ENCODE peak calls at places on chromosomes 7 and 10, in ten cellular contexts. One of them, this sample, is unnamed.

GRCh38 chr10:107771066-107771465 is 606.6 kb upstream of the SORCS1 start:
- DNase-seq in heart right ventricle: no peak
- DNase-seq in neuronal stem cell: no peak
- DNase-seq in RWPE1: no peak
- DNase-seq in H9: no peak
- DNase-seq in mesenchymal stem cell: no peak
- DNase-seq in caudate nucleus: no peak
- DNase-seq in GM23338: no peak
- DNase-seq in CD8-positive, alpha-beta memory T cell: no peak
- DNase-seq in heart left ventricle: no peak
- DNase-seq in this sample: no peak

GRCh38 chr10:102132193-102132562 is 662 bp upstream of the PPRC1 start:
- DNase-seq in mesenchymal stem cell: no peak
- DNase-seq in RWPE1: no peak
- DNase-seq in neuronal stem cell: no peak
- DNase-seq in heart right ventricle: no peak
- DNase-seq in caudate nucleus: no peak
- DNase-seq in H9: no peak
- DNase-seq in GM23338: peak; percentile 11
- DNase-seq in heart left ventricle: no peak
- DNase-seq in CD8-positive, alpha-beta memory T cell: no peak
- DNase-seq in this sample: no peak

GRCh38 chr10:125149278-125150047 is 10.9 kb downstream of the CTBP2 start:
- DNase-seq in RWPE1: peak; percentile 76
- DNase-seq in mesenchymal stem cell: peak; percentile 81
- DNase-seq in CD8-positive, alpha-beta memory T cell: no peak
- DNase-seq in heart right ventricle: peak; percentile 54
- DNase-seq in neuronal stem cell: no peak
- DNase-seq in GM23338: peak; percentile 67
- DNase-seq in heart left ventricle: peak; percentile 78
- DNase-seq in caudate nucleus: no peak
- DNase-seq in H9: peak; percentile 50
- DNase-seq in this sample: peak; percentile 77

GRCh38 chr7:38107486-38107893 is 70.6 kb upstream of the STARD3NL start:
- DNase-seq in caudate nucleus: peak; percentile 1
- DNase-seq in heart right ventricle: no peak
- DNase-seq in RWPE1: peak; percentile 70
- DNase-seq in CD8-positive, alpha-beta memory T cell: peak; percentile 50
- DNase-seq in H9: peak; percentile 69
- DNase-seq in heart left ventricle: no peak
- DNase-seq in GM23338: peak; percentile 88
- DNase-seq in neuronal stem cell: peak; percentile 64
- DNase-seq in mesenchymal stem cell: peak; percentile 52
- DNase-seq in this sample: peak; percentile 59

GRCh38 chr7:98266840-98267239 is 14.6 kb upstream of the BRI3 start:
- DNase-seq in RWPE1: no peak
- DNase-seq in H9: no peak
- DNase-seq in neuronal stem cell: no peak
- DNase-seq in GM23338: no peak
- DNase-seq in mesenchymal stem cell: peak; percentile 39
- DNase-seq in caudate nucleus: no peak
- DNase-seq in heart left ventricle: no peak
- DNase-seq in heart right ventricle: no peak
- DNase-seq in CD8-positive, alpha-beta memory T cell: no peak
- DNase-seq in this sample: no peak

GRCh38 chr7:158829021-158829341 is 328 bp downstream of the ESYT2 start:
- DNase-seq in H9: peak; percentile 43
- DNase-seq in GM23338: peak; percentile 78
- DNase-seq in RWPE1: peak; percentile 55
- DNase-seq in mesenchymal stem cell: peak; percentile 75
- DNase-seq in heart left ventricle: peak; percentile 85
- DNase-seq in heart right ventricle: no peak
- DNase-seq in caudate nucleus: peak; percentile 40
- DNase-seq in CD8-positive, alpha-beta memory T cell: peak; percentile 50
- DNase-seq in neuronal stem cell: peak; percentile 51
- DNase-seq in this sample: peak; percentile 70

GRCh38 chr7:44279286-44279685 is 46.1 kb downstream of the CAMK2B start:
- DNase-seq in GM23338: no peak
- DNase-seq in neuronal stem cell: no peak
- DNase-seq in CD8-positive, alpha-beta memory T cell: no peak
- DNase-seq in heart right ventricle: no peak
- DNase-seq in H9: no peak
- DNase-seq in mesenchymal stem cell: no peak
- DNase-seq in RWPE1: no peak
- DNase-seq in heart left ventricle: no peak
- DNase-seq in caudate nucleus: no peak
- DNase-seq in this sample: no peak

GRCh38 chr7:158847451-158847866 is 8.9 kb upstream of the DYNC2I1 start:
- DNase-seq in caudate nucleus: no peak
- DNase-seq in GM23338: no peak
- DNase-seq in RWPE1: no peak
- DNase-seq in H9: no peak
- DNase-seq in neuronal stem cell: no peak
- DNase-seq in heart left ventricle: no peak
- DNase-seq in mesenchymal stem cell: peak; percentile 24
- DNase-seq in CD8-positive, alpha-beta memory T cell: no peak
- DNase-seq in heart right ventricle: no peak
- DNase-seq in this sample: no peak

DNA sequence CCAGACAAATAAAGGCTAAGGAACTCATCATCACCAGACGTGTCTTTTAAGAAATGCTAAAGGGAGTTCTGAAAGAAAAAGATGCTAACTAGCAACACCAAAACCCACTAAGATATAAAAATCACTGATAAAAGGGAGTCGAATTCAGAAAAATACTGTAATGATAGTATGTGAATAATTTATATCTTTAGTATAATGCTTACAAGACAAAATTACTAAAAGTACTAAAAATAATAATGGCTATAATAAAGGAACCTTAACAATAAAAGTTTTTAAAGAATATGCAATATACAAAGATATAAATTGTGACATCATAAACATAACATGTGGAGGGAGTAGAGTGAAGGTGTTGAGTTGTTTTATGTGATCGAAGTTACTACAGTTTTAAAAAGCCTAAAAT is 28.3 kb downstream of the HPSE2 start:
- DNase-seq in heart left ventricle: no peak
- DNase-seq in caudate nucleus: no peak
- DNase-seq in RWPE1: no peak
- DNase-seq in H9: no peak
- DNase-seq in GM23338: no peak
- DNase-seq in mesenchymal stem cell: no peak
- DNase-seq in neuronal stem cell: no peak
- DNase-seq in CD8-positive, alpha-beta memory T cell: no peak
- DNase-seq in heart right ventricle: no peak
- DNase-seq in this sample: no peak
- H3K27ac ChIP-seq in heart left ventricle: no peak overlapping the region
- H3K27ac ChIP-seq in caudate nucleus: no peak overlapping the region
- H3K27ac ChIP-seq in RWPE1: no peak overlapping the region
- H3K27ac ChIP-seq in H9: no peak overlapping the region
- H3K27ac ChIP-seq in GM23338: no peak overlapping the region
- H3K27ac ChIP-seq in mesenchymal stem cell: no peak overlapping the region
- H3K27ac ChIP-seq in neuronal stem cell: no peak overlapping the region
- H3K27ac ChIP-seq in CD8-positive, alpha-beta memory T cell: no peak overlapping the region
- H3K27ac ChIP-seq in heart right ventricle: no peak overlapping the region
- H3K27ac ChIP-seq in this sample: no peak overlapping the region

GRCh38 chr10:24466616-24466949 is 257.1 kb downstream of the ARHGAP21 start:
- DNase-seq in H9: no peak
- DNase-seq in mesenchymal stem cell: no peak
- DNase-seq in CD8-positive, alpha-beta memory T cell: no peak
- DNase-seq in caudate nucleus: no peak
- DNase-seq in RWPE1: peak; percentile 34
- DNase-seq in GM23338: no peak
- DNase-seq in heart right ventricle: no peak
- DNase-seq in heart left ventricle: no peak
- DNase-seq in neuronal stem cell: no peak
- DNase-seq in this sample: no peak

GRCh38 chr10:24468281-24468751 is 255.4 kb downstream of the ARHGAP21 start:
- DNase-seq in neuronal stem cell: no peak
- DNase-seq in caudate nucleus: no peak
- DNase-seq in GM23338: no peak
- DNase-seq in heart right ventricle: peak; percentile 22
- DNase-seq in heart left ventricle: no peak
- DNase-seq in H9: no peak
- DNase-seq in CD8-positive, alpha-beta memory T cell: no peak
- DNase-seq in RWPE1: no peak
- DNase-seq in mesenchymal stem cell: no peak
- DNase-seq in this sample: no peak

GRCh38 chr10:24467605-24468004 is 256.1 kb downstream of the ARHGAP21 start:
- DNase-seq in mesenchymal stem cell: peak; percentile 24
- DNase-seq in RWPE1: no peak
- DNase-seq in heart right ventricle: no peak
- DNase-seq in H9: no peak
- DNase-seq in caudate nucleus: no peak
- DNase-seq in neuronal stem cell: no peak
- DNase-seq in heart left ventricle: no peak
- DNase-seq in GM23338: no peak
- DNase-seq in CD8-positive, alpha-beta memory T cell: no peak
- DNase-seq in this sample: no peak

GRCh38 chr10:24467094-24467493 is 256.6 kb downstream of the ARHGAP21 start:
- DNase-seq in heart right ventricle: no peak
- DNase-seq in RWPE1: no peak
- DNase-seq in caudate nucleus: no peak
- DNase-seq in mesenchymal stem cell: no peak
- DNase-seq in neuronal stem cell: no peak
- DNase-seq in GM23338: no peak
- DNase-seq in H9: no peak
- DNase-seq in CD8-positive, alpha-beta memory T cell: no peak
- DNase-seq in heart left ventricle: no peak
- DNase-seq in this sample: no peak

GRCh38 chr10:24469993-24470392 is 253.7 kb downstream of the ARHGAP21 start:
- DNase-seq in GM23338: no peak
- DNase-seq in mesenchymal stem cell: no peak
- DNase-seq in caudate nucleus: no peak
- DNase-seq in neuronal stem cell: no peak
- DNase-seq in CD8-positive, alpha-beta memory T cell: no peak
- DNase-seq in heart right ventricle: no peak
- DNase-seq in RWPE1: no peak
- DNase-seq in heart left ventricle: no peak
- DNase-seq in H9: no peak
- DNase-seq in this sample: no peak
- H3K27ac ChIP-seq in GM23338: no peak overlapping the region
- H3K27ac ChIP-seq in mesenchymal stem cell: peak overlapping the region; percentile 20
- H3K27ac ChIP-seq in caudate nucleus: no peak overlapping the region
- H3K27ac ChIP-seq in neuronal stem cell: no peak overlapping the region
- H3K27ac ChIP-seq in CD8-positive, alpha-beta memory T cell: no peak overlapping the region
- H3K27ac ChIP-seq in heart right ventricle: no peak overlapping the region
- H3K27ac ChIP-seq in RWPE1: no peak overlapping the region
- H3K27ac ChIP-seq in heart left ventricle: no peak overlapping the region
- H3K27ac ChIP-seq in H9: no peak overlapping the region
- H3K27ac ChIP-seq in this sample: no peak overlapping the region

DNA sequence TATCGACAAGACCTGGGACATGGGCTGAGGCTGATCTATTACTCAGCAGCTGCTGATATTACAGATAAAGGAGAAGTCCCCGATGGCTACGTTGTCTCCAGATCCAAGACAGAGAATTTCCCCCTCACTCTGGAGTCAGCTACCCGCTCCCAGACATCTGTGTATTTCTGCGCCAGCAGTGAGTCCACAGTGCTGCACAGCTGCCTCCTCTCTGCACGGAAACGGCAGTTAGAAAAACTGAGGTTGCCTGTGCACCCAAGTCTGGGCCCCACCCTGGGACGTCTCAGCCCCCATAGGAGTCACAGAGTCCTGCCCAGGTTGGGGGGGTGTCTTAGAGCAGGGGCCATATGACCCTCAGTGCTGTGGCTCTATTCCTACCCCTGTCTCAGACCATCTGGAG is 167.4 kb upstream of the PRSS58 start:
- DNase-seq in neuronal stem cell: no peak
- DNase-seq in caudate nucleus: no peak
- DNase-seq in mesenchymal stem cell: no peak
- DNase-seq in heart left ventricle: no peak
- DNase-seq in RWPE1: no peak
- DNase-seq in CD8-positive, alpha-beta memory T cell: no peak
- DNase-seq in GM23338: no peak
- DNase-seq in heart right ventricle: no peak
- DNase-seq in H9: no peak
- DNase-seq in this sample: no peak
- H3K27ac ChIP-seq in neuronal stem cell: no peak overlapping the region
- H3K27ac ChIP-seq in caudate nucleus: no peak overlapping the region
- H3K27ac ChIP-seq in mesenchymal stem cell: no peak overlapping the region
- H3K27ac ChIP-seq in heart left ventricle: no peak overlapping the region
- H3K27ac ChIP-seq in RWPE1: no peak overlapping the region
- H3K27ac ChIP-seq in CD8-positive, alpha-beta memory T cell: no peak overlapping the region
- H3K27ac ChIP-seq in GM23338: no peak overlapping the region
- H3K27ac ChIP-seq in heart right ventricle: no peak overlapping the region
- H3K27ac ChIP-seq in H9: no peak overlapping the region
- H3K27ac ChIP-seq in this sample: no peak overlapping the region

DNA sequence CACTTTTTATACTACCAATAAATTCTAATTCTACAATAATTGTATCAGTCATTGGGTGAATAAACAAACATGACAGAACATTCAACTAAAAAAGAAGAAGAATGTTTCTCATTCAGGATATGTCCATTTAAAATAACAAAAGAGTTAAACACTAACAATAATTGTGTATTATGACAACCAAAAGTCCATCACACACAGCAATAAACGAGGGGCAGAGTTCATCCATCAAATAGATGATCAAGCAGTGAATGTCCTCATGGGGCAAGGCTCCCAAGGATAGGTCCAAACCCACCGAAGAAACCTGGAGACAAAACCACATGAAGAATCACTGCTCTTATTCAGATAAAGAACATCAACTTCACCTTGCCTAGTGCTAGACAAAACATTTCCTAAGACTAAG is 115.2 kb downstream of the PARD3 start:
- DNase-seq in mesenchymal stem cell: no peak
- DNase-seq in caudate nucleus: no peak
- DNase-seq in heart right ventricle: no peak
- DNase-seq in GM23338: no peak
- DNase-seq in H9: no peak
- DNase-seq in neuronal stem cell: no peak
- DNase-seq in RWPE1: no peak
- DNase-seq in heart left ventricle: no peak
- DNase-seq in CD8-positive, alpha-beta memory T cell: no peak
- DNase-seq in this sample: no peak
- H3K27ac ChIP-seq in mesenchymal stem cell: peak overlapping the region; percentile 100
- H3K27ac ChIP-seq in caudate nucleus: no peak overlapping the region
- H3K27ac ChIP-seq in heart right ventricle: no peak overlapping the region
- H3K27ac ChIP-seq in GM23338: no peak overlapping the region
- H3K27ac ChIP-seq in H9: no peak overlapping the region
- H3K27ac ChIP-seq in neuronal stem cell: no peak overlapping the region
- H3K27ac ChIP-seq in RWPE1: peak overlapping the region; percentile 46
- H3K27ac ChIP-seq in heart left ventricle: no peak overlapping the region
- H3K27ac ChIP-seq in CD8-positive, alpha-beta memory T cell: no peak overlapping the region
- H3K27ac ChIP-seq in this sample: no peak overlapping the region

DNA sequence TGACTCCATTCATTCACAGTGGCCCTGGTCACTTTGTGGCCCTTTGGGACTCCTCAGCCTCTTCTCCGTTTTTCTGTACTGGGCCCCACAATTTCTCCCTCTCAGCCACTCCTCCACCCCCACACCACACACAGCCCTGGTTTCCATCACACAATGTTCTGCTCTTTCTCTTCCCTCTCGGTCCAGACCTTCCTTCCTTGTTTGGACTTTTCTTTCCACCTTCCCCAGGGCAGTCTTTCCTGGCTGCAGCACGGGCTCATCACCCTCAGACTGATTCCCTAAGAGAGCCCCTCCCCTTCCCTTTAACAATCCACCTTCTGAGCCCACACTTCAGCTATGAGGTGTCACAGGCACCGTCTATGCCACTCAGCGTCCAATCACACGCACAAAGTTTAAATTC is 25.7 kb downstream of the CPXM2 start:
- DNase-seq in heart left ventricle: no peak
- DNase-seq in H9: no peak
- DNase-seq in caudate nucleus: no peak
- DNase-seq in GM23338: no peak
- DNase-seq in mesenchymal stem cell: no peak
- DNase-seq in heart right ventricle: no peak
- DNase-seq in neuronal stem cell: no peak
- DNase-seq in RWPE1: no peak
- DNase-seq in CD8-positive, alpha-beta memory T cell: no peak
- DNase-seq in this sample: no peak
- H3K27ac ChIP-seq in heart left ventricle: peak overlapping the region; percentile 91
- H3K27ac ChIP-seq in H9: no peak overlapping the region
- H3K27ac ChIP-seq in caudate nucleus: no peak overlapping the region
- H3K27ac ChIP-seq in GM23338: no peak overlapping the region
- H3K27ac ChIP-seq in mesenchymal stem cell: no peak overlapping the region
- H3K27ac ChIP-seq in heart right ventricle: no peak overlapping the region
- H3K27ac ChIP-seq in neuronal stem cell: no peak overlapping the region
- H3K27ac ChIP-seq in RWPE1: no peak overlapping the region
- H3K27ac ChIP-seq in CD8-positive, alpha-beta memory T cell: no peak overlapping the region
- H3K27ac ChIP-seq in this sample: no peak overlapping the region

This sample was measured in endothelial cell of umbilical vein.